ENCODE peak calls at places on chromosomes 11 and 22, in eight cellular contexts. O is H4; K is activated CD8-positive, alpha-beta memory T cell treated with anti-CD3 and anti-CD28 coated beads for 24 hours; P is AG09319; C is KG1; F is KBM-7; X is brain microvascular endothelial cell; R is COR-L47. D is an unnamed sample.

GRCh38 chr11:61293869-61294716 is 1.0 kb downstream of the VWCE start:
- DNase-seq in O (no peak), K (peak; percentile 92), P (no peak), C (no peak), F (peak; percentile 75), X (peak; percentile 34), R (peak; percentile 85), D (no peak)

GRCh38 chr11:60780065-60780464 is 5.1 kb upstream of the MS4A10 start:
- DNase-seq in O (no peak), K (no peak), P (no peak), C (no peak), F (no peak), X (no peak), R (no peak), D (no peak)

GRCh38 chr11:121767433-121767832 is 314.7 kb upstream of the SORL1-AS1 start:
- DNase-seq in O (no peak), K (no peak), P (no peak), C (no peak), F (no peak), X (no peak), R (no peak), D (no peak)

GRCh38 chr22:50536231-50536630 is 6.4 kb upstream of the TYMP start:
- DNase-seq in O (no peak), K (no peak), P (no peak), C (no peak), F (no peak), X (no peak), R (no peak), D (no peak)

GRCh38 chr11:23569134-23569533 is 708.9 kb upstream of the CCDC179 start:
- DNase-seq in O (no peak), K (no peak), P (no peak), C (no peak), F (no peak), X (no peak), R (no peak), D (no peak)

GRCh38 chr11:15918212-15918611 is 438.1 kb downstream of the SOX6 start:
- DNase-seq in O (no peak), K (no peak), P (no peak), C (no peak), F (no peak), X (no peak), R (peak; percentile 95), D (no peak)

GRCh38 chr22:31800065-31800464 is 46.2 kb downstream of the DEPDC5 start:
- DNase-seq in O (no peak), K (no peak), P (no peak), C (no peak), F (no peak), X (no peak), R (no peak), D (no peak)

GRCh38 chr11:46520971-46521745 is 72.7 kb downstream of the AMBRA1 start:
- DNase-seq in O (peak; percentile 48), K (no peak), P (peak; percentile 23), C (no peak), F (no peak), X (peak; percentile 34), R (no peak), D (no peak)

GRCh38 chr11:100778386-100778785 is 91.3 kb downstream of the ARHGAP42 start:
- DNase-seq in O (peak; percentile 6), K (no peak), P (no peak), C (no peak), F (no peak), X (no peak), R (no peak), D (no peak)

GRCh38 chr11:44701276-44701675 is 25.5 kb upstream of the TSPAN18 start:
- DNase-seq in O (no peak), K (no peak), P (no peak), C (no peak), F (no peak), X (no peak), R (no peak), D (no peak)

D was measured in NCI-H460.